ENCODE peak calls at places on chromosomes 13 and 19, in eight cellular contexts. One of them, this sample, is unnamed.

GRCh38 chr19:44719262-44719701 is 20.3 kb downstream of the CEACAM16 start:
- DNase-seq in activated naive CD8-positive, alpha-beta T cell treated with anti-CD3 and anti-CD28 coated beads, Interleukin-2, amount 50 U/mL, for 24 hours: no peak
- DNase-seq in NCI-H460: no peak
- DNase-seq in NCI-H2029 treated with DMSO at 0.1 percent for 48 hours: no peak
- DNase-seq in activated CD4-positive, CD25-positive, alpha-beta regulatory T cell treated with anti-CD3 and anti-CD28 coated beads, Interleukin-2, amount 50 U/mL, for 16 hours: no peak
- DNase-seq in AG08396: no peak
- DNase-seq in cardiac fibroblast: no peak
- DNase-seq in GM04503: no peak
- DNase-seq in this sample: no peak

GRCh38 chr13:98878421-98879126 is 99.3 kb downstream of the DOCK9 start:
- DNase-seq in activated naive CD8-positive, alpha-beta T cell treated with anti-CD3 and anti-CD28 coated beads, Interleukin-2, amount 50 U/mL, for 24 hours: no peak
- DNase-seq in NCI-H460: no peak
- DNase-seq in NCI-H2029 treated with DMSO at 0.1 percent for 48 hours: no peak
- DNase-seq in activated CD4-positive, CD25-positive, alpha-beta regulatory T cell treated with anti-CD3 and anti-CD28 coated beads, Interleukin-2, amount 50 U/mL, for 16 hours: no peak
- DNase-seq in AG08396: no peak
- DNase-seq in cardiac fibroblast: no peak
- DNase-seq in GM04503: no peak
- DNase-seq in this sample: no peak

GRCh38 chr19:2523630-2524311 is 47.8 kb downstream of the GADD45B start:
- DNase-seq in activated naive CD8-positive, alpha-beta T cell treated with anti-CD3 and anti-CD28 coated beads, Interleukin-2, amount 50 U/mL, for 24 hours: no peak
- DNase-seq in NCI-H460: no peak
- DNase-seq in NCI-H2029 treated with DMSO at 0.1 percent for 48 hours: no peak
- DNase-seq in activated CD4-positive, CD25-positive, alpha-beta regulatory T cell treated with anti-CD3 and anti-CD28 coated beads, Interleukin-2, amount 50 U/mL, for 16 hours: no peak
- DNase-seq in AG08396: peak
- DNase-seq in cardiac fibroblast: no peak
- DNase-seq in GM04503: peak
- DNase-seq in this sample: no peak

GRCh38 chr13:65595881-65596280 is 1634.3 kb downstream of the PCDH9 start:
- DNase-seq in activated naive CD8-positive, alpha-beta T cell treated with anti-CD3 and anti-CD28 coated beads, Interleukin-2, amount 50 U/mL, for 24 hours: no peak
- DNase-seq in NCI-H460: no peak
- DNase-seq in NCI-H2029 treated with DMSO at 0.1 percent for 48 hours: no peak
- DNase-seq in activated CD4-positive, CD25-positive, alpha-beta regulatory T cell treated with anti-CD3 and anti-CD28 coated beads, Interleukin-2, amount 50 U/mL, for 16 hours: no peak
- DNase-seq in AG08396: no peak
- DNase-seq in cardiac fibroblast: peak
- DNase-seq in GM04503: no peak
- DNase-seq in this sample: no peak

GRCh38 chr19:46863818-46864629 is 3.2 kb downstream of the ARHGAP35 start:
- DNase-seq in activated naive CD8-positive, alpha-beta T cell treated with anti-CD3 and anti-CD28 coated beads, Interleukin-2, amount 50 U/mL, for 24 hours: no peak
- DNase-seq in NCI-H460: no peak
- DNase-seq in NCI-H2029 treated with DMSO at 0.1 percent for 48 hours: peak
- DNase-seq in activated CD4-positive, CD25-positive, alpha-beta regulatory T cell treated with anti-CD3 and anti-CD28 coated beads, Interleukin-2, amount 50 U/mL, for 16 hours: no peak
- DNase-seq in AG08396: peak
- DNase-seq in cardiac fibroblast: peak
- DNase-seq in GM04503: peak
- DNase-seq in this sample: no peak

GRCh38 chr19:1523412-1524205 is at the start of gene PLK5:
- DNase-seq in activated naive CD8-positive, alpha-beta T cell treated with anti-CD3 and anti-CD28 coated beads, Interleukin-2, amount 50 U/mL, for 24 hours: no peak
- DNase-seq in NCI-H460: no peak
- DNase-seq in NCI-H2029 treated with DMSO at 0.1 percent for 48 hours: no peak
- DNase-seq in activated CD4-positive, CD25-positive, alpha-beta regulatory T cell treated with anti-CD3 and anti-CD28 coated beads, Interleukin-2, amount 50 U/mL, for 16 hours: no peak
- DNase-seq in AG08396: no peak
- DNase-seq in cardiac fibroblast: no peak
- DNase-seq in GM04503: no peak
- DNase-seq in this sample: no peak

GRCh38 chr13:113357529-113357928 is 6.4 kb downstream of the GRTP1 start:
- DNase-seq in activated naive CD8-positive, alpha-beta T cell treated with anti-CD3 and anti-CD28 coated beads, Interleukin-2, amount 50 U/mL, for 24 hours: no peak
- DNase-seq in NCI-H460: no peak
- DNase-seq in NCI-H2029 treated with DMSO at 0.1 percent for 48 hours: no peak
- DNase-seq in activated CD4-positive, CD25-positive, alpha-beta regulatory T cell treated with anti-CD3 and anti-CD28 coated beads, Interleukin-2, amount 50 U/mL, for 16 hours: no peak
- DNase-seq in AG08396: peak
- DNase-seq in cardiac fibroblast: no peak
- DNase-seq in GM04503: peak
- DNase-seq in this sample: no peak

GRCh38 chr13:31835932-31836331 is 96.6 kb downstream of the RXFP2 start:
- DNase-seq in activated naive CD8-positive, alpha-beta T cell treated with anti-CD3 and anti-CD28 coated beads, Interleukin-2, amount 50 U/mL, for 24 hours: no peak
- DNase-seq in NCI-H460: no peak
- DNase-seq in NCI-H2029 treated with DMSO at 0.1 percent for 48 hours: no peak
- DNase-seq in activated CD4-positive, CD25-positive, alpha-beta regulatory T cell treated with anti-CD3 and anti-CD28 coated beads, Interleukin-2, amount 50 U/mL, for 16 hours: no peak
- DNase-seq in AG08396: peak
- DNase-seq in cardiac fibroblast: peak
- DNase-seq in GM04503: peak
- DNase-seq in this sample: peak

GRCh38 chr19:11881151-11881800 is 6.3 kb upstream of the ZNF69 start:
- DNase-seq in activated naive CD8-positive, alpha-beta T cell treated with anti-CD3 and anti-CD28 coated beads, Interleukin-2, amount 50 U/mL, for 24 hours: peak
- DNase-seq in NCI-H460: peak
- DNase-seq in NCI-H2029 treated with DMSO at 0.1 percent for 48 hours: peak
- DNase-seq in activated CD4-positive, CD25-positive, alpha-beta regulatory T cell treated with anti-CD3 and anti-CD28 coated beads, Interleukin-2, amount 50 U/mL, for 16 hours: peak
- DNase-seq in AG08396: peak
- DNase-seq in cardiac fibroblast: peak
- DNase-seq in GM04503: peak
- DNase-seq in this sample: peak

GRCh38 chr13:23428183-23428528 is 5.3 kb downstream of the SACS start:
- DNase-seq in activated naive CD8-positive, alpha-beta T cell treated with anti-CD3 and anti-CD28 coated beads, Interleukin-2, amount 50 U/mL, for 24 hours: no peak
- DNase-seq in NCI-H460: no peak
- DNase-seq in NCI-H2029 treated with DMSO at 0.1 percent for 48 hours: no peak
- DNase-seq in activated CD4-positive, CD25-positive, alpha-beta regulatory T cell treated with anti-CD3 and anti-CD28 coated beads, Interleukin-2, amount 50 U/mL, for 16 hours: no peak
- DNase-seq in AG08396: no peak
- DNase-seq in cardiac fibroblast: peak
- DNase-seq in GM04503: no peak
- DNase-seq in this sample: no peak

GRCh38 chr13:113981201-113981605 is 7.3 kb upstream of the C13orf46 start:
- DNase-seq in activated naive CD8-positive, alpha-beta T cell treated with anti-CD3 and anti-CD28 coated beads, Interleukin-2, amount 50 U/mL, for 24 hours: no peak
- DNase-seq in NCI-H460: no peak
- DNase-seq in NCI-H2029 treated with DMSO at 0.1 percent for 48 hours: peak
- DNase-seq in activated CD4-positive, CD25-positive, alpha-beta regulatory T cell treated with anti-CD3 and anti-CD28 coated beads, Interleukin-2, amount 50 U/mL, for 16 hours: no peak
- DNase-seq in AG08396: no peak
- DNase-seq in cardiac fibroblast: no peak
- DNase-seq in GM04503: no peak
- DNase-seq in this sample: peak

GRCh38 chr13:52784591-52785340 is 45.1 kb upstream of the CNMD start:
- DNase-seq in activated naive CD8-positive, alpha-beta T cell treated with anti-CD3 and anti-CD28 coated beads, Interleukin-2, amount 50 U/mL, for 24 hours: no peak
- DNase-seq in NCI-H460: no peak
- DNase-seq in NCI-H2029 treated with DMSO at 0.1 percent for 48 hours: no peak
- DNase-seq in activated CD4-positive, CD25-positive, alpha-beta regulatory T cell treated with anti-CD3 and anti-CD28 coated beads, Interleukin-2, amount 50 U/mL, for 16 hours: no peak
- DNase-seq in AG08396: no peak
- DNase-seq in cardiac fibroblast: no peak
- DNase-seq in GM04503: no peak
- DNase-seq in this sample: no peak

GRCh38 chr19:35641515-35642151 is at the start of gene ETV2:
- DNase-seq in activated naive CD8-positive, alpha-beta T cell treated with anti-CD3 and anti-CD28 coated beads, Interleukin-2, amount 50 U/mL, for 24 hours: peak
- DNase-seq in NCI-H460: no peak
- DNase-seq in NCI-H2029 treated with DMSO at 0.1 percent for 48 hours: no peak
- DNase-seq in activated CD4-positive, CD25-positive, alpha-beta regulatory T cell treated with anti-CD3 and anti-CD28 coated beads, Interleukin-2, amount 50 U/mL, for 16 hours: no peak
- DNase-seq in AG08396: no peak
- DNase-seq in cardiac fibroblast: peak
- DNase-seq in GM04503: no peak
- DNase-seq in this sample: no peak

GRCh38 chr13:52738719-52739467 is 727 bp downstream of the CNMD start:
- DNase-seq in activated naive CD8-positive, alpha-beta T cell treated with anti-CD3 and anti-CD28 coated beads, Interleukin-2, amount 50 U/mL, for 24 hours: peak
- DNase-seq in NCI-H460: no peak
- DNase-seq in NCI-H2029 treated with DMSO at 0.1 percent for 48 hours: no peak
- DNase-seq in activated CD4-positive, CD25-positive, alpha-beta regulatory T cell treated with anti-CD3 and anti-CD28 coated beads, Interleukin-2, amount 50 U/mL, for 16 hours: no peak
- DNase-seq in AG08396: no peak
- DNase-seq in cardiac fibroblast: peak
- DNase-seq in GM04503: no peak
- DNase-seq in this sample: no peak

GRCh38 chr13:97043302-97043701 is 49.0 kb upstream of the OXGR1 start:
- DNase-seq in activated naive CD8-positive, alpha-beta T cell treated with anti-CD3 and anti-CD28 coated beads, Interleukin-2, amount 50 U/mL, for 24 hours: no peak
- DNase-seq in NCI-H460: no peak
- DNase-seq in NCI-H2029 treated with DMSO at 0.1 percent for 48 hours: no peak
- DNase-seq in activated CD4-positive, CD25-positive, alpha-beta regulatory T cell treated with anti-CD3 and anti-CD28 coated beads, Interleukin-2, amount 50 U/mL, for 16 hours: no peak
- DNase-seq in AG08396: no peak
- DNase-seq in cardiac fibroblast: peak
- DNase-seq in GM04503: peak
- DNase-seq in this sample: no peak

GRCh38 chr19:3589439-3589838 is 4.2 kb downstream of the GIPC3 start:
- DNase-seq in activated naive CD8-positive, alpha-beta T cell treated with anti-CD3 and anti-CD28 coated beads, Interleukin-2, amount 50 U/mL, for 24 hours: no peak
- DNase-seq in NCI-H460: no peak
- DNase-seq in NCI-H2029 treated with DMSO at 0.1 percent for 48 hours: no peak
- DNase-seq in activated CD4-positive, CD25-positive, alpha-beta regulatory T cell treated with anti-CD3 and anti-CD28 coated beads, Interleukin-2, amount 50 U/mL, for 16 hours: no peak
- DNase-seq in AG08396: no peak
- DNase-seq in cardiac fibroblast: no peak
- DNase-seq in GM04503: no peak
- DNase-seq in this sample: no peak

GRCh38 chr19:16033721-16034120 is 42.6 kb upstream of the TPM4 start:
- DNase-seq in activated naive CD8-positive, alpha-beta T cell treated with anti-CD3 and anti-CD28 coated beads, Interleukin-2, amount 50 U/mL, for 24 hours: no peak
- DNase-seq in NCI-H460: no peak
- DNase-seq in NCI-H2029 treated with DMSO at 0.1 percent for 48 hours: no peak
- DNase-seq in activated CD4-positive, CD25-positive, alpha-beta regulatory T cell treated with anti-CD3 and anti-CD28 coated beads, Interleukin-2, amount 50 U/mL, for 16 hours: no peak
- DNase-seq in AG08396: no peak
- DNase-seq in cardiac fibroblast: no peak
- DNase-seq in GM04503: no peak
- DNase-seq in this sample: no peak

GRCh38 chr19:49761625-49762311 is 1.3 kb downstream of the TSKS start:
- DNase-seq in activated naive CD8-positive, alpha-beta T cell treated with anti-CD3 and anti-CD28 coated beads, Interleukin-2, amount 50 U/mL, for 24 hours: no peak
- DNase-seq in NCI-H460: no peak
- DNase-seq in NCI-H2029 treated with DMSO at 0.1 percent for 48 hours: no peak
- DNase-seq in activated CD4-positive, CD25-positive, alpha-beta regulatory T cell treated with anti-CD3 and anti-CD28 coated beads, Interleukin-2, amount 50 U/mL, for 16 hours: no peak
- DNase-seq in AG08396: no peak
- DNase-seq in cardiac fibroblast: peak
- DNase-seq in GM04503: peak
- DNase-seq in this sample: no peak

GRCh38 chr13:111947026-111947810 is 119.7 kb upstream of the SOX1 start:
- DNase-seq in activated naive CD8-positive, alpha-beta T cell treated with anti-CD3 and anti-CD28 coated beads, Interleukin-2, amount 50 U/mL, for 24 hours: no peak
- DNase-seq in NCI-H460: no peak
- DNase-seq in NCI-H2029 treated with DMSO at 0.1 percent for 48 hours: peak
- DNase-seq in activated CD4-positive, CD25-positive, alpha-beta regulatory T cell treated with anti-CD3 and anti-CD28 coated beads, Interleukin-2, amount 50 U/mL, for 16 hours: no peak
- DNase-seq in AG08396: no peak
- DNase-seq in cardiac fibroblast: no peak
- DNase-seq in GM04503: no peak
- DNase-seq in this sample: peak

GRCh38 chr13:21849323-21849722 is 178.4 kb downstream of the FGF9 start:
- DNase-seq in activated naive CD8-positive, alpha-beta T cell treated with anti-CD3 and anti-CD28 coated beads, Interleukin-2, amount 50 U/mL, for 24 hours: peak
- DNase-seq in NCI-H460: no peak
- DNase-seq in NCI-H2029 treated with DMSO at 0.1 percent for 48 hours: no peak
- DNase-seq in activated CD4-positive, CD25-positive, alpha-beta regulatory T cell treated with anti-CD3 and anti-CD28 coated beads, Interleukin-2, amount 50 U/mL, for 16 hours: no peak
- DNase-seq in AG08396: peak
- DNase-seq in cardiac fibroblast: peak
- DNase-seq in GM04503: no peak
- DNase-seq in this sample: peak

GRCh38 chr13:35881360-35881759 is 249.8 kb downstream of the DCLK1 start:
- DNase-seq in activated naive CD8-positive, alpha-beta T cell treated with anti-CD3 and anti-CD28 coated beads, Interleukin-2, amount 50 U/mL, for 24 hours: no peak
- DNase-seq in NCI-H460: no peak
- DNase-seq in NCI-H2029 treated with DMSO at 0.1 percent for 48 hours: peak
- DNase-seq in activated CD4-positive, CD25-positive, alpha-beta regulatory T cell treated with anti-CD3 and anti-CD28 coated beads, Interleukin-2, amount 50 U/mL, for 16 hours: no peak
- DNase-seq in AG08396: no peak
- DNase-seq in cardiac fibroblast: peak
- DNase-seq in GM04503: no peak
- DNase-seq in this sample: peak

GRCh38 chr13:48493851-48494250 is 39.0 kb downstream of the RCBTB2 start:
- DNase-seq in activated naive CD8-positive, alpha-beta T cell treated with anti-CD3 and anti-CD28 coated beads, Interleukin-2, amount 50 U/mL, for 24 hours: no peak
- DNase-seq in NCI-H460: no peak
- DNase-seq in NCI-H2029 treated with DMSO at 0.1 percent for 48 hours: no peak
- DNase-seq in activated CD4-positive, CD25-positive, alpha-beta regulatory T cell treated with anti-CD3 and anti-CD28 coated beads, Interleukin-2, amount 50 U/mL, for 16 hours: no peak
- DNase-seq in AG08396: no peak
- DNase-seq in cardiac fibroblast: peak
- DNase-seq in GM04503: no peak
- DNase-seq in this sample: no peak

GRCh38 chr13:45242524-45242923 is 41.7 kb upstream of the KCTD4 start:
- DNase-seq in activated naive CD8-positive, alpha-beta T cell treated with anti-CD3 and anti-CD28 coated beads, Interleukin-2, amount 50 U/mL, for 24 hours: no peak
- DNase-seq in NCI-H460: no peak
- DNase-seq in NCI-H2029 treated with DMSO at 0.1 percent for 48 hours: no peak
- DNase-seq in activated CD4-positive, CD25-positive, alpha-beta regulatory T cell treated with anti-CD3 and anti-CD28 coated beads, Interleukin-2, amount 50 U/mL, for 16 hours: no peak
- DNase-seq in AG08396: no peak
- DNase-seq in cardiac fibroblast: no peak
- DNase-seq in GM04503: no peak
- DNase-seq in this sample: no peak

GRCh38 chr13:73598021-73598712 is 536.0 kb downstream of the KLF12 start:
- DNase-seq in activated naive CD8-positive, alpha-beta T cell treated with anti-CD3 and anti-CD28 coated beads, Interleukin-2, amount 50 U/mL, for 24 hours: no peak
- DNase-seq in NCI-H460: peak
- DNase-seq in NCI-H2029 treated with DMSO at 0.1 percent for 48 hours: no peak
- DNase-seq in activated CD4-positive, CD25-positive, alpha-beta regulatory T cell treated with anti-CD3 and anti-CD28 coated beads, Interleukin-2, amount 50 U/mL, for 16 hours: no peak
- DNase-seq in AG08396: no peak
- DNase-seq in cardiac fibroblast: peak
- DNase-seq in GM04503: no peak
- DNase-seq in this sample: no peak

GRCh38 chr13:99968521-99969367 is 2.8 kb downstream of the ZIC5 start:
- DNase-seq in activated naive CD8-positive, alpha-beta T cell treated with anti-CD3 and anti-CD28 coated beads, Interleukin-2, amount 50 U/mL, for 24 hours: no peak
- DNase-seq in NCI-H460: no peak
- DNase-seq in NCI-H2029 treated with DMSO at 0.1 percent for 48 hours: no peak
- DNase-seq in activated CD4-positive, CD25-positive, alpha-beta regulatory T cell treated with anti-CD3 and anti-CD28 coated beads, Interleukin-2, amount 50 U/mL, for 16 hours: no peak
- DNase-seq in AG08396: no peak
- DNase-seq in cardiac fibroblast: no peak
- DNase-seq in GM04503: no peak
- DNase-seq in this sample: no peak

This sample was measured in COR-L47.